ENCODE peak calls at places on chromosomes 7 and 10, in five cellular contexts. V is stimulated activated CD8-positive, alpha-beta memory T cell treated with anti-CD3 and anti-CD28 coated beads, Interleukin-2, amount 100 ng/mL, for 1 hour; C is endothelial cell; Z is AG20443; J is M059J. A is an unnamed sample.

GRCh38 chr7:5282464-5283316 is at the start of gene SLC29A4:
- DNase-seq in V (no peak), C (no peak), Z (peak), J (no peak), A (no peak)

GRCh38 chr7:503046-503574 is 16.5 kb downstream of the PDGFA start:
- DNase-seq in V (no peak), C (no peak), Z (no peak), J (no peak), A (no peak)

GRCh38 chr7:115340828-115341227 is 418.9 kb downstream of the MDFIC start:
- DNase-seq in V (no peak), C (no peak), Z (peak), J (peak), A (peak)

GRCh38 chr10:19817251-19818046 is 1.2 kb downstream of the PLXDC2 start:
- DNase-seq in V (no peak), C (peak), Z (peak), J (peak), A (no peak)

GRCh38 chr10:17506390-17506789 is 52.0 kb upstream of the ST8SIA6 start:
- DNase-seq in V (no peak), C (no peak), Z (no peak), J (no peak), A (no peak)

GRCh38 chr7:43879477-43879876 is 10.2 kb upstream of the MRPS24 start:
- DNase-seq in V (no peak), C (no peak), Z (peak), J (peak), A (peak)

GRCh38 chr7:17370901-17371550 is 72.6 kb downstream of the AHR start:
- DNase-seq in V (no peak), C (no peak), Z (no peak), J (peak), A (peak)

GRCh38 chr10:63217120-63217605 is 84.0 kb downstream of the NRBF2 start:
- DNase-seq in V (no peak), C (no peak), Z (peak), J (peak), A (no peak)

GRCh38 chr7:142636751-142637150 is 112.5 kb upstream of the PRSS1 start:
- DNase-seq in V (no peak), C (no peak), Z (no peak), J (no peak), A (no peak)

GRCh38 chr10:45421231-45422097 is 47.4 kb downstream of the ALOX5 start:
- DNase-seq in V (no peak), C (no peak), Z (peak), J (no peak), A (no peak)

GRCh38 chr7:95933618-95934017 is 161.3 kb downstream of the DYNC1I1 start:
- DNase-seq in V (no peak), C (no peak), Z (no peak), J (no peak), A (no peak)

GRCh38 chr7:19713676-19714075 is 4.8 kb upstream of the POLR1F start:
- DNase-seq in V (no peak), C (peak), Z (peak), J (peak), A (no peak)

GRCh38 chr7:133916621-133917020 is 210.5 kb upstream of the LRGUK start:
- DNase-seq in V (no peak), C (no peak), Z (no peak), J (no peak), A (no peak)

GRCh38 chr10:89301231-89301630 is 615 bp upstream of the IFIT2 start:
- DNase-seq in V (no peak), C (no peak), Z (peak), J (peak), A (no peak)

GRCh38 chr7:34939175-34939574 is 98.1 kb downstream of the DPY19L1 start:
- DNase-seq in V (no peak), C (no peak), Z (peak), J (peak), A (no peak)

GRCh38 chr10:16756561-16757221 is 60.5 kb downstream of the RSU1 start:
- DNase-seq in V (no peak), C (no peak), Z (peak), J (no peak), A (no peak)

GRCh38 chr7:81235896-81236479 is 317.1 kb upstream of the SEMA3C start:
- DNase-seq in V (no peak), C (no peak), Z (no peak), J (no peak), A (no peak)

GRCh38 chr10:60441515-60441914 is 51.8 kb upstream of the ANK3 start:
- DNase-seq in V (no peak), C (no peak), Z (no peak), J (no peak), A (no peak)

GRCh38 chr10:3760083-3760482 is 24.9 kb downstream of the KLF6 start:
- DNase-seq in V (no peak), C (no peak), Z (no peak), J (no peak), A (no peak)

GRCh38 chr10:125022671-125023070 is 80.7 kb downstream of the ZRANB1 start:
- DNase-seq in V (no peak), C (no peak), Z (no peak), J (no peak), A (no peak)

GRCh38 chr7:2598175-2598823 is 33.5 kb upstream of the TTYH3 start:
- DNase-seq in V (no peak), C (peak), Z (no peak), J (no peak), A (no peak)